ENCODE peak calls at places on chromosomes 16 and 17, in seven cellular contexts. W is H1, P is GM12878, Y is K562, T is SK-N-SH, N is HepG2, M is GM12891. G is an unnamed sample.

GRCh38 chr16:53864819-53865491 is 161.0 kb downstream of the FTO start:
- DNase-seq in W (no peak), P (no peak), Y (peak; percentile 18), T (no peak), N (peak; percentile 25), M (no peak), G (no peak)

GRCh38 chr17:8953152-8953885 is 12.2 kb downstream of the PIK3R5 start:
- DNase-seq in W (no peak), P (no peak), Y (no peak), T (no peak), N (no peak), M (no peak), G (no peak)

GRCh38 chr17:67400193-67400592 is 23.1 kb downstream of the PITPNC1 start:
- DNase-seq in W (no peak), P (no peak), Y (no peak), T (no peak), N (no peak), M (no peak), G (no peak)

GRCh38 chr16:84928679-84929420 is 82.5 kb downstream of the ZDHHC7 start:
- DNase-seq in W (no peak), P (no peak), Y (peak; percentile 28), T (no peak), N (no peak), M (no peak), G (no peak)

GRCh38 chr17:9274119-9274445 is 252.8 kb downstream of the NTN1 start:
- DNase-seq in W (no peak), P (no peak), Y (no peak), T (no peak), N (no peak), M (no peak), G (no peak)

GRCh38 chr16:48583075-48584065 is 26.6 kb downstream of the N4BP1 start:
- DNase-seq in W (no peak), P (no peak), Y (no peak), T (no peak), N (no peak), M (no peak), G (no peak)

GRCh38 chr17:61514491-61514890 is 62.3 kb downstream of the TBX4 start:
- DNase-seq in W (no peak), P (no peak), Y (no peak), T (no peak), N (no peak), M (no peak), G (no peak)

GRCh38 chr17:16407911-16408588 is 7.3 kb upstream of the TRPV2 start:
- DNase-seq in W (peak; percentile 69), P (peak; percentile 96), Y (peak; percentile 74), T (peak; percentile 76), N (peak; percentile 51), M (peak; percentile 79), G (peak; percentile 81)

GRCh38 chr16:49464877-49465504 is 91.4 kb downstream of the C16orf78 start:
- DNase-seq in W (peak; percentile 88), P (no peak), Y (peak; percentile 34), T (peak; percentile 59), N (no peak), M (peak; percentile 51), G (peak; percentile 60)

GRCh38 chr17:20092292-20092867 is 83.2 kb downstream of the SPECC1 start:
- DNase-seq in W (no peak), P (no peak), Y (no peak), T (no peak), N (no peak), M (no peak), G (no peak)

GRCh38 chr17:82871056-82871775 is 31.4 kb upstream of the ZNF750 start:
- DNase-seq in W (no peak), P (peak; percentile 82), Y (no peak), T (no peak), N (no peak), M (peak; percentile 86), G (peak; percentile 87)

GRCh38 chr17:62110923-62111484 is 45.9 kb upstream of the MED13 start:
- DNase-seq in W (no peak), P (no peak), Y (no peak), T (no peak), N (no peak), M (no peak), G (no peak)

GRCh38 chr17:79399610-79400144 is 211.2 kb downstream of the RBFOX3 start:
- DNase-seq in W (no peak), P (no peak), Y (no peak), T (peak; percentile 67), N (no peak), M (no peak), G (no peak)

GRCh38 chr16:2840914-2841313 is 10.8 kb downstream of the ZG16B start:
- DNase-seq in W (no peak), P (no peak), Y (no peak), T (no peak), N (no peak), M (no peak), G (no peak)

GRCh38 chr17:27206447-27206846 is 87.5 kb upstream of the WSB1 start:
- DNase-seq in W (no peak), P (no peak), Y (peak; percentile 49), T (no peak), N (peak; percentile 8), M (no peak), G (no peak)

GRCh38 chr16:7303677-7304200 is 28.9 kb upstream of the RBFOX1 start:
- DNase-seq in W (peak; percentile 73), P (no peak), Y (no peak), T (peak; percentile 34), N (no peak), M (no peak), G (no peak)

GRCh38 chr16:14150796-14151195 is 79.7 kb downstream of the MRTFB start:
- DNase-seq in W (no peak), P (no peak), Y (no peak), T (no peak), N (no peak), M (no peak), G (no peak)

GRCh38 chr16:57577691-57578224 is 35.3 kb downstream of the ADGRG5 start:
- DNase-seq in W (no peak), P (no peak), Y (peak; percentile 19), T (peak; percentile 55), N (no peak), M (no peak), G (no peak)

GRCh38 chr17:83076930-83077329 is 2.5 kb upstream of the METRNL start:
- DNase-seq in W (no peak), P (no peak), Y (no peak), T (peak; percentile 71), N (no peak), M (no peak), G (no peak)

GRCh38 chr17:45984368-45984767 is 14.7 kb upstream of the STH start:
- DNase-seq in W (no peak), P (no peak), Y (no peak), T (no peak), N (no peak), M (no peak), G (no peak)

GRCh38 chr17:45367216-45367615 is 50.4 kb upstream of the MAP3K14 start:
- DNase-seq in W (no peak), P (no peak), Y (no peak), T (peak; percentile 10), N (no peak), M (no peak), G (no peak)

GRCh38 chr16:56984639-56985038 is 4.7 kb upstream of the NLRC5 start:
- DNase-seq in W (no peak), P (no peak), Y (no peak), T (no peak), N (no peak), M (no peak), G (no peak)

GRCh38 chr17:57531648-57532486 is 213.2 kb downstream of the CCDC182 start:
- DNase-seq in W (no peak), P (no peak), Y (peak; percentile 21), T (peak; percentile 74), N (peak; percentile 78), M (no peak), G (no peak)

DNA sequence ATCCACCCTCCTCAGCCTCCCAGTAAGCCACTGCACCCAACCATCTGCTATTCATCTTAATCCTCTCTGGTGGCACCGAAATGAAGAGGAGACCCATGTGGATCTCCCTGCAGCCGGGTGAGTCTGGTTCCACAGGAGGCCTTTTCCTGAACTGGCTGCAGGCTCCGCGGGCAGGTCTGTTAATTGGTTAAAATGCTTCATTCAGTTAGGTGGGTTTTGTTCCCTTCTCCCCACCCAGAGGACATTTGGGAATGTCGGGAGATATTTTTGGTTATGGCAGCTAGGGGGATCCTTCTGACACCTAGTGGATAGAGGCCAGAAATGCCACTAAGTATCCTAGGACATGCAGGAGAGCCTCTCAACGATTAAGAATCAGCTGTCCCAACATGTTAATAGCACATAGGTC is 16.7 kb downstream of the C16orf54 start:
- DNase-seq in W (no peak), P (no peak), Y (peak; percentile 58), T (peak; percentile 71), N (peak; percentile 71), M (no peak), G (no peak)
- TF ChIP-seq TAF1 in W (no peak), P (no peak), Y (no peak), T (no peak), N (no peak), M (no peak), G (no peak)

GRCh38 chr17:38417210-38417951 is 10.9 kb upstream of the ARHGAP23 start:
- DNase-seq in W (no peak), P (no peak), Y (peak; percentile 55), T (no peak), N (no peak), M (no peak), G (no peak)
- TF ChIP-seq TAF1 in W (no peak), P (no peak), Y (no peak), T (no peak), N (no peak), M (no peak), G (no peak)

DNA sequence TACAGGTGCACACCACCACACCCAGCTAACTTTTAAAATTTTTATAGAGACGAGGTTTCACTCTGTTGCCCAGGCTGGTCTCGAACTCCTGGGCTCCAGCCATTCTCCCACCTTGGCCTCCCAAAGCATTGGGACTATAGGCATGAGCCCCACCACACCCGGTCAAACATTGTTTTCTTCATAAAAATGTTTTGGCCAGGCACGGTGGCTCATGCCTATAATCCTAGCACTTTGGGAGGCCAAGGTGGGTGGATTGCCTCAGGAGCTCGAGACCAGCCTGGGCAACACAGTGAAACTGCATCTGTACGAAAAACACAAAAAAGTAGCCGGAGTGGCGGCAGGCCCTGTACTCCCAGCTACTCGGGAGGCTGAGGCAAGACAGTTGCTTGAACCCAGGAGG is 12.1 kb downstream of the TMC6 start:
- DNase-seq in W (no peak), P (no peak), Y (peak; percentile 2), T (no peak), N (no peak), M (no peak), G (no peak)
- TF ChIP-seq TAF1 in W (no peak), P (no peak), Y (no peak), T (no peak), N (no peak), M (no peak), G (no peak)

GRCh38 chr17:50866261-50866949 is at the start of gene TOB1:
- DNase-seq in W (peak; percentile 97), P (peak; percentile 84), Y (peak; percentile 96), T (peak; percentile 99), N (peak; percentile 97), M (peak; percentile 85), G (peak; percentile 85)

GRCh38 chr17:50865868-50866260 is 290 bp downstream of the TOB1 start:
- DNase-seq in W (no peak), P (no peak), Y (no peak), T (no peak), N (no peak), M (peak; percentile 35), G (no peak)

GRCh38 chr17:50864747-50865059 is 1.5 kb downstream of the TOB1 start:
- DNase-seq in W (no peak), P (no peak), Y (no peak), T (no peak), N (no peak), M (no peak), G (no peak)

GRCh38 chr17:50863931-50864330 is 2.2 kb downstream of the TOB1 start:
- DNase-seq in W (no peak), P (no peak), Y (no peak), T (no peak), N (no peak), M (no peak), G (no peak)

GRCh38 chr17:50865060-50865867 is 890 bp downstream of the TOB1 start:
- DNase-seq in W (peak; percentile 76), P (no peak), Y (peak; percentile 70), T (peak; percentile 72), N (peak; percentile 70), M (no peak), G (no peak)
- TF ChIP-seq TAF1 in W (peak; percentile 22), P (no peak), Y (peak; percentile 58), T (no peak), N (no peak), M (no peak), G (no peak)

G was measured in GM12892.